ENCODE peak calls at places on chromosome 1, in six cellular contexts. H, Y, I, N, W and M are unnamed samples.

GRCh38 chr1:39905142-39905541 is 3.4 kb upstream of the MYCL start:
- DNase-seq in I (no peak), N (no peak), Y (no peak), W (no peak), H (no peak), M (no peak)

GRCh38 chr1:6612641-6613360 is 730 bp upstream of the PHF13 start:
- DNase-seq in H (no peak), Y (peak), W (no peak), I (no peak), N (peak), M (no peak)

GRCh38 chr1:38672692-38673091 is 186.9 kb downstream of the RRAGC start:
- DNase-seq in H (no peak), W (no peak), Y (no peak), I (no peak), N (no peak), M (no peak)

GRCh38 chr1:114215426-114215825 is 61.8 kb upstream of the SYT6 start:
- DNase-seq in W (no peak), I (no peak), N (no peak), H (no peak), Y (no peak), M (no peak)

GRCh38 chr1:26225033-26225831 is 8.8 kb upstream of the CEP85 start:
- DNase-seq in H (no peak), W (no peak), Y (peak), N (peak), I (no peak), M (peak)

GRCh38 chr1:74246266-74246665 is 11.1 kb downstream of the TNNI3K start:
- DNase-seq in I (no peak), N (no peak), W (no peak), Y (no peak), H (no peak), M (no peak)

GRCh38 chr1:200916681-200917080 is 22.0 kb downstream of the INAVA start:
- DNase-seq in Y (no peak), H (no peak), I (no peak), W (no peak), N (no peak), M (no peak)

GRCh38 chr1:171055966-171056643 is 34.6 kb upstream of the FMO3 start:
- DNase-seq in H (no peak), Y (no peak), W (no peak), N (no peak), I (no peak), M (no peak)

GRCh38 chr1:92748138-92748537 is 36.8 kb downstream of the EVI5 start:
- DNase-seq in Y (no peak), W (no peak), I (no peak), H (no peak), N (no peak), M (no peak)

GRCh38 chr1:24201941-24202440 is 14.9 kb upstream of the IFNLR1 start:
- DNase-seq in W (peak), Y (peak), H (no peak), N (peak), I (peak), M (peak)

GRCh38 chr1:9349331-9349851 is 56.7 kb downstream of the SPSB1 start:
- DNase-seq in W (no peak), N (no peak), I (no peak), H (no peak), Y (no peak), M (no peak)

GRCh38 chr1:232182206-232182605 is 447.7 kb downstream of the SIPA1L2 start:
- DNase-seq in H (no peak), W (no peak), Y (no peak), N (no peak), I (no peak), M (no peak)

GRCh38 chr1:207316141-207316540 is 5.3 kb upstream of the CD55 start:
- DNase-seq in H (no peak), I (no peak), Y (peak), W (no peak), N (no peak), M (no peak)

GRCh38 chr1:180912211-180912800 is 391 bp upstream of the KIAA1614 start:
- DNase-seq in W (no peak), I (no peak), N (no peak), Y (no peak), H (no peak), M (no peak)

GRCh38 chr1:91836307-91837056 is 49.5 kb downstream of the TGFBR3 start:
- DNase-seq in Y (no peak), W (no peak), N (no peak), I (no peak), H (no peak), M (no peak)

GRCh38 chr1:24525606-24526005 is 23.0 kb downstream of the RCAN3 start:
- DNase-seq in Y (no peak), N (no peak), W (no peak), I (no peak), H (no peak), M (no peak)

GRCh38 chr1:31745071-31745897 is 18.9 kb downstream of the ADGRB2 start:
- DNase-seq in N (peak), H (no peak), Y (peak), W (peak), I (no peak), M (peak)

GRCh38 chr1:42739753-42740700 is at the start of gene CLDN19:
- DNase-seq in I (no peak), W (no peak), N (no peak), Y (no peak), H (no peak), M (no peak)

GRCh38 chr1:11982010-11982392 is 1.8 kb downstream of the MFN2 start:
- DNase-seq in W (no peak), Y (no peak), N (no peak), H (no peak), I (no peak), M (no peak)

GRCh38 chr1:151828931-151829330 is 2.7 kb downstream of the RORC start:
- DNase-seq in Y (peak), H (no peak), N (no peak), I (no peak), W (no peak), M (no peak)

GRCh38 chr1:180135535-180135934 is 19.1 kb upstream of the QSOX1 start:
- DNase-seq in W (no peak), H (no peak), N (no peak), I (no peak), Y (no peak), M (no peak)

GRCh38 chr1:66315675-66316074 is 218.3 kb upstream of the SGIP1 start:
- DNase-seq in I (no peak), N (no peak), Y (no peak), H (no peak), W (no peak), M (no peak)

GRCh38 chr1:29197590-29197924 is 15.9 kb upstream of the SRSF4 start:
- DNase-seq in W (no peak), Y (peak), N (no peak), I (no peak), H (no peak), M (no peak)

GRCh38 chr1:225882008-225882698 is at the start of gene TMEM63A:
- DNase-seq in N (peak), W (peak), Y (peak), H (peak), I (peak), M (peak)

GRCh38 chr1:17624540-17625256 is 85.2 kb downstream of the ARHGEF10L start:
- DNase-seq in H (no peak), I (no peak), N (no peak), Y (no peak), W (no peak), M (no peak)

GRCh38 chr1:22166439-22166838 is 23.5 kb upstream of the WNT4 start:
- DNase-seq in N (no peak), I (no peak), Y (no peak), W (no peak), H (no peak), M (no peak)

GRCh38 chr1:230291731-230292620 is 134.2 kb downstream of the PGBD5 start:
- DNase-seq in H (no peak), Y (peak), N (no peak), I (no peak), W (no peak), M (no peak)

GRCh38 chr1:111666828-111667227 is 47.2 kb downstream of the RAP1A start:
- DNase-seq in N (no peak), H (no peak), I (no peak), Y (no peak), W (no peak), M (no peak)

GRCh38 chr1:227729144-227729880 is 5.8 kb downstream of the JMJD4 start:
- DNase-seq in W (no peak), N (no peak), I (no peak), H (no peak), Y (peak), M (no peak)